ENCODE peak calls at places on chromosomes 11 and 22, in five cellular contexts. N is NCI-H446, Y is tibial nerve, G is neural crest cell, C is IMR-90. A is an unnamed sample.

GRCh38 chr22:36373258-36373579 is 14.5 kb downstream of the MYH9 start:
- DNase-seq in N (no peak), Y (peak; percentile 34), G (no peak), C (peak; percentile 9), A (no peak)

GRCh38 chr11:117020287-117020686 is 77.9 kb downstream of the SIK3 start:
- DNase-seq in N (no peak), Y (no peak), G (no peak), C (no peak), A (no peak)

GRCh38 chr11:28448186-28448585 is 340.0 kb downstream of the METTL15 start:
- DNase-seq in N (no peak), Y (no peak), G (no peak), C (peak; percentile 21), A (no peak)

GRCh38 chr11:64034411-64034811 is 1.3 kb upstream of the FLRT1 start:
- DNase-seq in N (no peak), Y (no peak), G (no peak), C (no peak), A (peak; percentile 58)

GRCh38 chr11:121321614-121322243 is 29.2 kb downstream of the SC5D start:
- DNase-seq in N (peak; percentile 35), Y (peak; percentile 41), G (no peak), C (peak; percentile 1), A (no peak)

GRCh38 chr22:47872761-47873535 is 1110.5 kb downstream of the TBC1D22A start:
- DNase-seq in N (no peak), Y (no peak), G (no peak), C (no peak), A (no peak)

GRCh38 chr22:43957871-43958270 is 2.6 kb downstream of the SAMM50 start:
- DNase-seq in N (no peak), Y (no peak), G (no peak), C (peak; percentile 30), A (no peak)

GRCh38 chr11:85682330-85683305 is 3.4 kb downstream of the CCDC89 start:
- DNase-seq in N (peak; percentile 57), Y (peak; percentile 25), G (no peak), C (peak; percentile 47), A (no peak)

GRCh38 chr11:95917188-95918036 is 6.5 kb downstream of the MTMR2 start:
- DNase-seq in N (no peak), Y (no peak), G (no peak), C (peak; percentile 30), A (no peak)

GRCh38 chr11:76629853-76630599 is 40.5 kb downstream of the LRRC32 start:
- DNase-seq in N (no peak), Y (peak; percentile 68), G (no peak), C (peak; percentile 18), A (no peak)

GRCh38 chr22:35218079-35218478 is 39.2 kb upstream of the HMGXB4 start:
- DNase-seq in N (no peak), Y (no peak), G (no peak), C (peak; percentile 8), A (no peak)

GRCh38 chr11:73218106-73218829 is at the start of gene P2RY2:
- DNase-seq in N (no peak), Y (peak; percentile 31), G (peak; percentile 54), C (no peak), A (peak; percentile 78)

GRCh38 chr22:38479096-38479840 is 11.4 kb downstream of the KDELR3 start:
- DNase-seq in N (no peak), Y (no peak), G (no peak), C (no peak), A (no peak)

GRCh38 chr11:34179026-34179675 is 73.7 kb downstream of the NAT10 start:
- DNase-seq in N (no peak), Y (no peak), G (no peak), C (no peak), A (no peak)

GRCh38 chr11:119937412-119937811 is 200.5 kb downstream of the TRIM29 start:
- DNase-seq in N (no peak), Y (no peak), G (no peak), C (no peak), A (no peak)

GRCh38 chr11:44305643-44306468 is 4.1 kb downstream of the ALX4 start:
- DNase-seq in N (no peak), Y (no peak), G (no peak), C (no peak), A (no peak)

GRCh38 chr22:18971321-18971751 is 35.2 kb upstream of the PRODH start:
- DNase-seq in N (no peak), Y (no peak), G (no peak), C (no peak), A (no peak)

GRCh38 chr11:61757213-61757862 is 4.9 kb downstream of the MYRF start:
- DNase-seq in N (no peak), Y (no peak), G (no peak), C (no peak), A (no peak)

GRCh38 chr11:18677560-18677959 is 21.0 kb upstream of the TMEM86A start:
- DNase-seq in N (no peak), Y (no peak), G (no peak), C (no peak), A (no peak)

GRCh38 chr11:86152006-86152862 is 83.3 kb upstream of the PICALM start:
- DNase-seq in N (no peak), Y (no peak), G (no peak), C (peak; percentile 53), A (no peak)

GRCh38 chr11:17468094-17468493 is 8.6 kb downstream of the ABCC8 start:
- DNase-seq in N (no peak), Y (no peak), G (no peak), C (no peak), A (no peak)

GRCh38 chr22:48535868-48536690 is 1291.6 kb downstream of the BRD1 start:
- DNase-seq in N (no peak), Y (no peak), G (no peak), C (no peak), A (no peak)

A was measured in glutamatergic neuron.